ENCODE peak calls at places on chromosomes 16 and 17, in nine cellular contexts. Z is B cell, W is type B pancreatic cell, G is fibroblast of lung, M is ovary, C is transverse colon, N is psoas muscle, B is retinal pigment epithelial cell, E is heart right ventricle. Y is an unnamed sample.

GRCh38 chr16:27721548-27722265 is 171.8 kb downstream of the KATNIP start:
- DNase-seq in N (peak), M (peak), Z (no peak), G (peak), W (no peak), C (peak), E (peak), B (no peak), Y (no peak)

GRCh38 chr17:78808106-78808635 is 26.1 kb upstream of the CYTH1 start:
- DNase-seq in Z (no peak), G (no peak), C (no peak), B (no peak), M (no peak), W (no peak), E (no peak), N (no peak), Y (no peak)

GRCh38 chr16:85238233-85238647 is 126.0 kb upstream of the CIBAR2 start:
- DNase-seq in W (no peak), N (peak), G (peak), M (peak), Z (no peak), B (no peak), E (peak), C (peak), Y (peak)

GRCh38 chr17:39979021-39979660 is 1.5 kb upstream of the PSMD3 start:
- DNase-seq in M (no peak), G (peak), Z (no peak), W (no peak), C (no peak), N (no peak), E (no peak), B (peak), Y (no peak)

GRCh38 chr17:82003411-82004381 is 19.0 kb downstream of the CENPX start:
- DNase-seq in M (peak), Z (no peak), E (peak), N (peak), B (peak), W (no peak), C (peak), G (peak), Y (no peak)

GRCh38 chr17:69067274-69068047 is 6.7 kb upstream of the ABCA9 start:
- DNase-seq in G (no peak), E (no peak), M (no peak), W (no peak), B (no peak), Z (no peak), C (no peak), N (no peak), Y (no peak)

GRCh38 chr16:9594047-9594446 is 502.6 kb downstream of the HAPSTR1 start:
- DNase-seq in M (no peak), B (no peak), N (no peak), C (no peak), G (no peak), E (no peak), Z (no peak), W (no peak), Y (no peak)

GRCh38 chr16:81004646-81005353 is 1.9 kb downstream of the CMC2 start:
- DNase-seq in W (no peak), B (no peak), C (no peak), G (peak), Z (no peak), E (no peak), M (peak), N (no peak), Y (peak)

GRCh38 chr17:77961741-77962140 is 3.2 kb downstream of the TNRC6C start:
- DNase-seq in E (no peak), G (no peak), M (no peak), C (no peak), W (no peak), Z (no peak), N (no peak), B (no peak), Y (no peak)

GRCh38 chr17:34542700-34543336 is 36.6 kb upstream of the TMEM132E start:
- DNase-seq in E (no peak), M (peak), C (peak), W (no peak), N (no peak), G (peak), Z (peak), B (no peak), Y (peak)

GRCh38 chr17:68437979-68438877 is 19.1 kb downstream of the WIPI1 start:
- DNase-seq in B (no peak), Z (no peak), G (no peak), E (peak), C (peak), N (no peak), M (peak), W (no peak), Y (peak)

GRCh38 chr16:55832788-55833583 is at the start of gene CES1:
- DNase-seq in G (peak), B (no peak), M (no peak), C (peak), E (peak), N (peak), Z (no peak), W (no peak), Y (peak)

GRCh38 chr16:19384656-19385055 is 33.0 kb upstream of the TMC5 start:
- DNase-seq in G (no peak), Z (no peak), N (no peak), E (no peak), W (no peak), B (no peak), C (peak), M (no peak), Y (no peak)

GRCh38 chr17:78915872-78916632 is 9.1 kb downstream of the TIMP2 start:
- DNase-seq in W (no peak), G (peak), Z (no peak), N (peak), M (peak), C (peak), E (no peak), B (no peak), Y (peak)

GRCh38 chr17:63911657-63912100 is 621 bp upstream of the CSHL1 start:
- DNase-seq in N (no peak), B (no peak), Z (peak), E (no peak), G (peak), C (peak), W (no peak), M (peak), Y (peak)

GRCh38 chr16:77449208-77449607 is 14.4 kb upstream of the ADAMTS18 start:
- DNase-seq in N (no peak), G (no peak), E (no peak), B (no peak), Z (no peak), M (no peak), C (no peak), W (no peak), Y (no peak)

GRCh38 chr16:78227855-78228254 is 128.4 kb downstream of the WWOX start:
- DNase-seq in G (no peak), N (no peak), B (no peak), C (no peak), M (no peak), E (no peak), Z (no peak), W (no peak), Y (no peak)

GRCh38 chr17:1055751-1056645 is 59.1 kb downstream of the TIMM22 start:
- DNase-seq in E (peak), M (peak), N (peak), C (peak), G (peak), Z (no peak), W (no peak), B (no peak), Y (peak)

GRCh38 chr16:87740909-87741424 is 24.8 kb downstream of the KLHDC4 start:
- DNase-seq in M (no peak), C (no peak), E (peak), G (peak), Z (no peak), W (no peak), N (no peak), B (no peak), Y (no peak)

GRCh38 chr17:81058263-81058871 is 23.4 kb downstream of the BAIAP2 start:
- DNase-seq in W (no peak), E (no peak), G (no peak), B (no peak), Z (no peak), M (no peak), C (no peak), N (no peak), Y (no peak)

GRCh38 chr17:21375757-21376584 is at the start of gene KCNJ12:
- DNase-seq in N (peak), M (no peak), W (no peak), Z (no peak), E (peak), B (no peak), G (peak), C (peak), Y (no peak)

GRCh38 chr17:40224707-40225092 is 5.6 kb downstream of the WIPF2 start:
- DNase-seq in E (no peak), G (peak), W (no peak), N (no peak), M (no peak), C (no peak), B (peak), Z (no peak), Y (no peak)

DNA sequence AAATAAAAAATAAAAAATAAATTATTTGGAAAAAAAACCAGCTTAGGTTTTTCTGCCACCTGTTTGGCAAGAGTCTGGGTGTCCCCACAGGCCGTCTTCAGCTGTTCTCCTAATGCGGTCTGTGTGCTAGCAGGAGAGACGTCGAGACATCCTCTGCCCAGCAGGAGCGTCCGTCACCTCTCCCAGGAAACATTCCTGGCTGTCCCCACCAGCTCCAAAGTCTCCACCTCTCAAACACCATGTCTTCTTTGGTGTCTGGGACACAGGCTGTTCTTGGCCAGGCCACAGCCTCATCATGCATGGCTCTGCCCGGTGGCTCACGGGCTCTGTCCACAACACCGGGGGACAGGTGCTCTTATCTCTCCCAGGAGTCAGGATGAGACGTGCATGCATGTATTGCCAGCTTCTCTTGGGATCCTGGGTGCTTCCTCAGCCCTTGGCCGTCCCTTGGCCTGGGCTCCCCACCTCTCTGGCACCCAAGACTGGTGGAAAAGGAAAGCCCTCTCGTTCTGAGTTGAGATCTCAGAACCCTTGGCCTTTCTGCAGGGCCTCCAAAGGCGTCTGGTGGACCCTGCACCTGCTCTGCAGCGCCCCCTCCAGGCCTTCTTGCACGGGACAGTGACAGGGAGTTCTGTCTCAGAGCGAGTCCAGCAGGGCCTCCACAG is 84.9 kb upstream of the CBX4 start:
- DNase-seq in M (no peak), B (no peak), E (no peak), G (no peak), N (no peak), W (no peak), Z (no peak), C (peak), Y (peak)
- TF ChIP-seq CTCF in M (no peak), B (peak), E (peak), G (peak), N (no peak), W (peak), Z (no peak), C (peak), Y (peak)

DNA sequence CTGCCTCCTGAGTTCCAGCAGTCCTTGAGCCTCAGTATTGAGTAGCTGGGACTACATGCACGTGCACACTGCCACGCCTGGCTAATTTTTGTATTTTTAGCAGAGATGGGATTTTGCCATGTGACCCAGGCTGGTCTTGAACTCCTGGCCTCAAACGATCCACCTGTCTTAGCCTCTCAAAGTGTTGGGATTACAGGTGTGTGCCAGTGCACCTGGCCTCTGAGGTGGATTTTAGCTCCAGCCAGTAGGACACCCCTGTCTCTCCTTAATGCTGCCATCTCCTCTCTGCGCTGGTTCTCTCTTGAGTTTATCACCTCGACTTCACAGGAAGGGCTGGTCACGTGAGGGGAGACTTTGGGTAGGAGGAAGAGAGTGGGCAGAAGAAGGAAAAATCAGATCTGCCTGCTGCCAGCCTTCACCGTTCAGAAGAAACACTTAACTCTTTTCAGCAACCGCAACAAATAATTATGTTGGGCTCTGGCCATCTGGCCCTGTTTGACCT is 55.1 kb downstream of the NDE1 start:
- DNase-seq in N (no peak), M (no peak), Z (no peak), G (no peak), E (no peak), C (no peak), W (no peak), B (no peak), Y (no peak)
- TF ChIP-seq CTCF in N (no peak), M (no peak), Z (no peak), G (no peak), E (no peak), C (no peak), W (no peak), B (no peak), Y (no peak)

GRCh38 chr16:4428500-4428899 is 2.8 kb downstream of the DNAJA3 start:
- DNase-seq in Z (no peak), B (no peak), C (no peak), N (peak), M (no peak), W (no peak), G (no peak), E (no peak), Y (no peak)

GRCh38 chr16:4426722-4427372 is 1.2 kb downstream of the DNAJA3 start:
- DNase-seq in C (no peak), M (no peak), N (no peak), W (no peak), B (no peak), G (no peak), Z (no peak), E (no peak), Y (no peak)

GRCh38 chr16:4420703-4421102 is 4.3 kb upstream of the CORO7 start:
- DNase-seq in C (no peak), E (no peak), B (no peak), M (no peak), Z (no peak), G (no peak), N (no peak), W (no peak), Y (no peak)

GRCh38 chr16:4426021-4426684 is 485 bp downstream of the DNAJA3 start:
- DNase-seq in G (no peak), N (no peak), M (peak), W (no peak), C (no peak), E (no peak), Z (peak), B (no peak), Y (no peak)

DNA sequence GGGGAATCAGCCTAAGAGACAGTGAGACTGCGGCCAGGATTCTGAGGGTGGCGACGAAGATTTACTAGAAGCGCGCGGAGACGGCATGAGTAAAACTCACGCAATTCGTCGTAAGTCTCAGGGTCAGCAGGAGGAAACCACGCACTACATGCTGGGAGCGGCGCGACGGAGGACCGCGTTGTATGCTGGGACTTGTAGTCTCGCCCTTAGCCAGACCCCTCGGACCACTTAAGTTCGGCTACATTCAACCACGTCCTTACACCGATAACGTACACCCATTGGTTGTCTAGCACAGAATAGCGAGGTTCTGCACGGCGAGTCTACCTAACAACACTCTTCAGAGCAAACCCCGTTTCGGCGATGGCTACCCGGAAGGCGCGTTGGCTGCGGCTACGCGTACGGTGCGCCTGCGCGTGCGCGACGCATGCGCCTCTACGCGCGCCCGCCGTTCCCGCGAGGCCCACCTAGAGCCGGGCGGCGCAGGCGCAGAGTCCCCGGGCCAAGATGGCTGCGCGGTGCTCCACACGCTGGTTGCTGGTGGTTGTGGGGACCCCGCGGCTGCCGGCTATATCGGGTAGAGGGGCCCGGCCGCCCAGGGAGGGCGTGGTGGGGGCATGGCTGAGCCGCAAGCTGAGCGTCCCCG is at the start of gene DNAJA3:
- DNase-seq in W (peak), B (peak), E (peak), M (peak), C (peak), Z (peak), G (peak), N (peak), Y (peak)
- TF ChIP-seq CTCF in W (no peak), B (no peak), E (no peak), M (no peak), C (no peak), Z (no peak), G (no peak), N (no peak), Y (no peak)

GRCh38 chr17:48854774-48855476 is 24.1 kb downstream of the CALCOCO2 start:
- DNase-seq in M (no peak), N (no peak), Z (no peak), G (no peak), B (no peak), E (no peak), C (no peak), W (no peak), Y (no peak)

GRCh38 chr17:48852251-48852650 is 21.4 kb downstream of the CALCOCO2 start:
- DNase-seq in E (no peak), W (no peak), B (no peak), M (no peak), C (no peak), G (no peak), N (no peak), Z (no peak), Y (no peak)

GRCh38 chr17:48856122-48856821 is 25.4 kb downstream of the CALCOCO2 start:
- DNase-seq in Z (no peak), E (no peak), W (no peak), C (no peak), G (no peak), B (no peak), N (no peak), M (no peak), Y (no peak)

GRCh38 chr17:48850792-48851325 is 20.0 kb downstream of the CALCOCO2 start:
- DNase-seq in E (no peak), N (no peak), M (no peak), B (no peak), W (no peak), C (no peak), G (no peak), Z (no peak), Y (no peak)
- TF ChIP-seq CTCF in E (no peak), N (no peak), M (no peak), B (no peak), W (no peak), C (no peak), G (no peak), Z (no peak), Y (no peak)

Y was measured in endothelial cell.